ENCODE peak calls at places on chromosomes 4 and X, in seven cellular contexts. B is neuronal stem cell, E is H1, Z is H9, A is IMR-90, Q is trophoblast cell, K is mesenchymal stem cell. J is an unnamed sample.

GRCh38 chrX:103376118-103376978 is at the start of gene BEX3:
- DNase-seq in K (peak; percentile 65), B (no peak), E (peak; percentile 56), A (peak; percentile 59), Z (peak; percentile 93), Q (no peak), J (peak; percentile 91)

GRCh38 chrX:103540145-103540544 is 20.9 kb upstream of the RAB40A start:
- DNase-seq in Q (no peak), Z (no peak), K (peak; percentile 10), B (no peak), A (peak; percentile 58), E (no peak), J (no peak)

GRCh38 chr4:8841678-8842268 is 29.9 kb downstream of the HMX1 start:
- DNase-seq in Z (no peak), A (no peak), K (no peak), E (no peak), Q (no peak), B (no peak), J (no peak)

GRCh38 chrX:86014421-86014820 is 32.9 kb downstream of the CHM start:
- DNase-seq in Z (no peak), Q (no peak), E (no peak), B (no peak), A (no peak), K (no peak), J (no peak)

GRCh38 chr4:185742766-185743165 is 69.2 kb downstream of the SORBS2 start:
- DNase-seq in K (peak; percentile 34), Z (no peak), A (no peak), Q (peak; percentile 44), B (no peak), E (no peak), J (no peak)

GRCh38 chrX:48688531-48689142 is 5.0 kb downstream of the WAS start:
- DNase-seq in B (no peak), Z (no peak), E (no peak), K (no peak), Q (no peak), A (no peak), J (no peak)

GRCh38 chr4:20506827-20507226 is 193.4 kb upstream of the PACRGL start:
- DNase-seq in B (no peak), K (peak; percentile 67), Q (no peak), E (no peak), Z (no peak), A (peak; percentile 90), J (no peak)

GRCh38 chr4:7055990-7056325 is 11.9 kb downstream of the GRPEL1 start:
- DNase-seq in A (no peak), K (no peak), B (no peak), Z (no peak), E (no peak), Q (no peak), J (no peak)

GRCh38 chr4:77564231-77564630 is 41.4 kb upstream of the CXCL13 start:
- DNase-seq in Q (no peak), E (no peak), A (no peak), B (no peak), K (no peak), Z (no peak), J (no peak)

GRCh38 chr4:68218044-68218443 is 27.4 kb downstream of the TMPRSS11B start:
- DNase-seq in Q (no peak), E (no peak), K (no peak), Z (no peak), B (no peak), A (no peak), J (peak; percentile 32)

GRCh38 chr4:41060352-41061318 is 153.7 kb downstream of the APBB2 start:
- DNase-seq in A (no peak), E (no peak), Z (no peak), Q (no peak), K (no peak), B (no peak), J (no peak)

GRCh38 chr4:2044119-2044485 is 15.0 kb upstream of the NAT8L start:
- DNase-seq in E (no peak), Q (no peak), A (no peak), B (no peak), K (no peak), Z (no peak), J (no peak)
- H3K27me3 ChIP-seq in E (peaks cover 43% of the 10 kb centered on the region), Q (peaks cover 22% of the 10 kb centered on the region), A (peaks cover 18% of the 10 kb centered on the region), B (peaks cover 12% of the 10 kb centered on the region), K (peaks cover 31% of the 10 kb centered on the region), Z (peaks cover 19% of the 10 kb centered on the region), J (peaks cover 6% of the 10 kb centered on the region)

GRCh38 chrX:72169008-72169728 is 12.4 kb upstream of the PIN4 start:
- DNase-seq in B (no peak), A (no peak), E (no peak), Z (no peak), Q (no peak), K (no peak), J (no peak)
- H3K4ac ChIP-seq in B (no peak overlapping the region), A (no peak overlapping the region), E (no peak overlapping the region), Z (no peak overlapping the region), Q (no peak overlapping the region), K (no peak overlapping the region), J (no peak overlapping the region)

DNA sequence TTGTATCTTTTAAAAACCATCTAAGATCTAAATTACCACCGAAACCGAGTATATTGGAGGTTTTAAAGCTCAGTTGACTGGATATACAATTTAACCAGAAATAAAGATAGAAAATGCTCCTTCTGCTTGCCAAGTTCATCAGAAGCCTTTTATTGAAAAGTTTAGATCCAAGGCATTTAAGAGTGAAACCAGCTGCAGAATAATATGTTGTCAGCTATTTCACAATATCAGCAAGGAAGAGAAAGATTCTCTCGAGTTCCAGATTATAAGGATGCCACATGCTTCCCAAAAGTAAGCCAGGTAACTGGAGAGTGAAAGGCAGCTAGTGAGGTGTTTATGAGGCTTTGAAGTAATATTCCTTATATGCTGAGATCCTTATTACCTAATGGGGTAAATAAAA is 217.4 kb downstream of the DCTD start:
- DNase-seq in B (no peak), Q (no peak), Z (no peak), E (no peak), A (peak; percentile 45), K (no peak), J (no peak)
- H3K23ac ChIP-seq in B (no peak overlapping the region), Q (no peak overlapping the region), Z (no peak overlapping the region), E (no peak overlapping the region), A (no peak overlapping the region), K (no peak overlapping the region), J (no peak overlapping the region)

GRCh38 chr4:1460967-1461868 is 55.0 kb upstream of the NKX1-1 start:
- DNase-seq in Z (no peak), K (no peak), Q (no peak), A (no peak), B (no peak), E (no peak), J (no peak)

GRCh38 chr4:1459664-1460511 is 53.6 kb upstream of the NKX1-1 start:
- DNase-seq in Z (peak; percentile 35), Q (no peak), B (no peak), K (no peak), E (no peak), A (no peak), J (no peak)

GRCh38 chr4:1462009-1462767 is 55.9 kb upstream of the NKX1-1 start:
- DNase-seq in A (no peak), B (no peak), E (no peak), Q (no peak), Z (peak; percentile 42), K (no peak), J (no peak)

GRCh38 chr4:1459081-1459480 is 52.8 kb upstream of the NKX1-1 start:
- DNase-seq in K (no peak), A (no peak), E (no peak), B (no peak), Q (no peak), Z (peak; percentile 44), J (no peak)

DNA sequence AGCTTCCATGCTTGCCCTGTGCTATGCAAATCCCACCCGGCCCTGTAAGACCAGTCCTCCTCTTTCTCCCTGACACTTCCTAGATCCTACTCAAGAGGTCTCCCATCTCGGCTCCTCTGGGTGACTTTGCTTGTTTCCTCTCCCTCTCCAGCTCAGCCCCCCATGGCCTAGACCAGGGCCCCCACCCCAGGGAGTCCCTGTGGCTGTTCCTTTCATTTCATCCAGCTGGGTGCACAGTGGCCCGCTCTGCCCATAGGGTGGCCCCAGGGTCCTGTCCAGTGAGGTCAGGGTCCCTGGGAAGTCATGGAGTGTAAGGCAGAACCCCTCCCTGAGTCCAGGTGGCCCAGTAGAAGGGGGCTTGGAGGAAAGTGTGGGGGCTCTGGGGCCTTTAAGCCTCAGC is 52.3 kb upstream of the NKX1-1 start:
- DNase-seq in A (no peak), Q (no peak), Z (no peak), E (no peak), B (no peak), K (no peak), J (no peak)
- H3K27me3 ChIP-seq in A (peaks cover 58% of the 10 kb centered on the region), Q (peaks cover 10% of the 10 kb centered on the region), Z (peaks cover 2% of the 10 kb centered on the region), E (no peaks in the 10 kb centered on the region), B (no peaks in the 10 kb centered on the region), K (peaks cover 55% of the 10 kb centered on the region), J (no peaks in the 10 kb centered on the region)

GRCh38 chr4:88860594-88860993 is 163.0 kb upstream of the NAP1L5 start:
- DNase-seq in K (no peak), Q (no peak), Z (no peak), B (no peak), E (no peak), A (peak; percentile 32), J (no peak)
- H3K4ac ChIP-seq in K (no peak overlapping the region), Q (no peak overlapping the region), Z (no peak overlapping the region), B (no peak overlapping the region), E (no peak overlapping the region), A (no peak overlapping the region), J (no peak overlapping the region)

GRCh38 chr4:144799486-144799885 is 153.5 kb downstream of the HHIP start:
- DNase-seq in A (no peak), B (no peak), Z (no peak), Q (no peak), K (no peak), E (no peak), J (no peak)

GRCh38 chr4:144801731-144802130 is 155.8 kb downstream of the HHIP start:
- DNase-seq in A (no peak), Q (no peak), K (no peak), B (no peak), Z (no peak), E (no peak), J (no peak)
- H3K23ac ChIP-seq in A (no peak overlapping the region), Q (no peak overlapping the region), K (no peak overlapping the region), B (no peak overlapping the region), Z (no peak overlapping the region), E (no peak overlapping the region), J (no peak overlapping the region)